ENCODE peak calls at places on chromosomes 16 and 17, in ten cellular contexts. M is MM.1S, G is HCT116, L is ascending aorta, O is heart right ventricle, Y is tibial nerve, X is psoas muscle, R is pancreas, F is PC-3, D is cardiac muscle cell. U is an unnamed sample. For H3K36me3, the result is how much of the 10 kb centered on the place peaks cover.

GRCh38 chr17:80284631-80285030 is 24.0 kb downstream of the RNF213 start:
- DNase-seq in M (no peak), G (no peak), L (no peak), O (no peak), Y (no peak), X (no peak), R (no peak), F (peak), D (no peak), U (no peak)

GRCh38 chr17:79078476-79079190 is 4.0 kb downstream of the ENGASE start:
- DNase-seq in M (no peak), G (no peak), L (no peak), O (no peak), Y (no peak), X (no peak), R (no peak), F (no peak), D (no peak), U (no peak)

GRCh38 chr16:87441886-87442580 is 49.9 kb downstream of the MAP1LC3B start:
- DNase-seq in M (no peak), G (no peak), L (no peak), O (no peak), Y (no peak), X (no peak), R (no peak), F (peak), D (no peak), U (peak)

GRCh38 chr17:73623247-73623646 is 21.0 kb downstream of the SDK2 start:
- DNase-seq in M (no peak), G (no peak), L (no peak), O (no peak), Y (no peak), X (no peak), R (no peak), F (no peak), D (no peak), U (no peak)

GRCh38 chr16:82070656-82071369 is 35.8 kb downstream of the HSD17B2 start:
- DNase-seq in M (no peak), G (no peak), L (no peak), O (no peak), Y (no peak), X (no peak), R (no peak), F (peak), D (no peak), U (no peak)

GRCh38 chr17:61531223-61531622 is 59.8 kb downstream of the NACA2 start:
- DNase-seq in M (no peak), G (no peak), L (no peak), O (no peak), Y (no peak), X (no peak), R (no peak), F (no peak), D (no peak), U (no peak)

GRCh38 chr16:35908942-35909341 is 2449.5 kb downstream of the TP53TG3F start:
- DNase-seq in M (no peak), G (peak), L (no peak), O (no peak), Y (no peak), X (no peak), R (no peak), F (no peak), D (no peak), U (no peak)

GRCh38 chr17:57869599-57870282 is 19.9 kb upstream of the MRPS23 start:
- DNase-seq in M (no peak), G (no peak), L (no peak), O (no peak), Y (no peak), X (no peak), R (peak), F (peak), D (peak), U (no peak)

GRCh38 chr17:42408076-42408475 is 15.0 kb downstream of the CAVIN1 start:
- DNase-seq in M (no peak), G (no peak), L (no peak), O (peak), Y (no peak), X (no peak), R (no peak), F (no peak), D (peak), U (no peak)

GRCh38 chr16:50326835-50327465 is 41.8 kb downstream of the BRD7 start:
- DNase-seq in M (peak), G (peak), L (peak), O (no peak), Y (peak), X (peak), R (no peak), F (peak), D (peak), U (no peak)

GRCh38 chr16:83631006-83631405 is 176.8 kb upstream of the HSBP1 start:
- DNase-seq in M (no peak), G (no peak), L (no peak), O (no peak), Y (no peak), X (no peak), R (no peak), F (no peak), D (no peak), U (no peak)

GRCh38 chr16:23504076-23504452 is 6.2 kb downstream of the GGA2 start:
- DNase-seq in M (no peak), G (no peak), L (peak), O (no peak), Y (peak), X (peak), R (no peak), F (peak), D (peak), U (peak)

GRCh38 chr17:27917000-27917399 is 23.8 kb upstream of the LYRM9 start:
- DNase-seq in M (no peak), G (no peak), L (no peak), O (no peak), Y (no peak), X (no peak), R (no peak), F (no peak), D (no peak), U (no peak)

GRCh38 chr16:22948058-22948602 is 134.2 kb downstream of the HS3ST2 start:
- DNase-seq in M (no peak), G (no peak), L (no peak), O (no peak), Y (no peak), X (no peak), R (peak), F (no peak), D (peak), U (no peak)

GRCh38 chr17:42991471-42991870 is 6.7 kb upstream of the RPL27 start:
- DNase-seq in M (no peak), G (no peak), L (no peak), O (no peak), Y (no peak), X (no peak), R (no peak), F (no peak), D (no peak), U (no peak)

GRCh38 chr17:45231481-45232116 is 9.9 kb downstream of the FMNL1 start:
- DNase-seq in M (no peak), G (no peak), L (no peak), O (no peak), Y (no peak), X (no peak), R (no peak), F (peak), D (no peak), U (no peak)

GRCh38 chr17:57604771-57605733 is 140.0 kb downstream of the CCDC182 start:
- DNase-seq in M (peak), G (no peak), L (no peak), O (peak), Y (peak), X (no peak), R (no peak), F (no peak), D (peak), U (no peak)

GRCh38 chr16:74455619-74456289 is 34.5 kb upstream of the CLEC18B start:
- DNase-seq in M (no peak), G (no peak), L (no peak), O (no peak), Y (no peak), X (no peak), R (no peak), F (no peak), D (peak), U (no peak)

GRCh38 chr17:19290047-19290705 is 53.0 kb downstream of the EPN2 start:
- DNase-seq in M (no peak), G (no peak), L (no peak), O (no peak), Y (no peak), X (no peak), R (no peak), F (no peak), D (no peak), U (no peak)

GRCh38 chr17:42531455-42532354 is 4.3 kb upstream of the NAGLU start:
- DNase-seq in M (peak), G (no peak), L (peak), O (no peak), Y (no peak), X (peak), R (peak), F (peak), D (peak), U (peak)

GRCh38 chr17:27419156-27419555 is 37.1 kb upstream of the KSR1 start:
- DNase-seq in M (no peak), G (no peak), L (no peak), O (no peak), Y (no peak), X (no peak), R (no peak), F (no peak), D (no peak), U (no peak)

GRCh38 chr16:67177743-67178699 is 5.7 kb downstream of the MATCAP1 start:
- DNase-seq in M (peak), G (peak), L (no peak), O (no peak), Y (no peak), X (peak), R (peak), F (peak), D (peak), U (peak)

GRCh38 chr16:51538707-51539604 is 387.9 kb upstream of the SALL1 start:
- DNase-seq in M (no peak), G (no peak), L (no peak), O (no peak), Y (no peak), X (no peak), R (no peak), F (peak), D (peak), U (no peak)

GRCh38 chr16:88927661-88928060 is 49.3 kb downstream of the CBFA2T3 start:
- DNase-seq in M (no peak), G (no peak), L (no peak), O (no peak), Y (no peak), X (no peak), R (peak), F (no peak), D (no peak), U (no peak)

GRCh38 chr17:9283909-9284308 is 262.6 kb downstream of the NTN1 start:
- DNase-seq in M (no peak), G (no peak), L (no peak), O (no peak), Y (no peak), X (no peak), R (no peak), F (no peak), D (no peak), U (no peak)

GRCh38 chr17:8225813-8226535 is 15.6 kb upstream of the AURKB start:
- DNase-seq in M (no peak), G (peak), L (no peak), O (peak), Y (peak), X (peak), R (no peak), F (peak), D (peak), U (no peak)

GRCh38 chr17:40070895-40071719 is 8.3 kb downstream of the THRA start:
- DNase-seq in M (no peak), G (no peak), L (peak), O (peak), Y (peak), X (peak), R (peak), F (no peak), D (no peak), U (peak)

GRCh38 chr16:1158456-1159324 is 5.8 kb downstream of the CACNA1H start:
- DNase-seq in M (no peak), G (no peak), L (no peak), O (peak), Y (no peak), X (peak), R (peak), F (no peak), D (peak), U (no peak)

GRCh38 chr16:63625141-63625540 is 1496.7 kb downstream of the CDH11 start:
- DNase-seq in M (no peak), G (no peak), L (no peak), O (no peak), Y (no peak), X (no peak), R (no peak), F (no peak), D (peak), U (no peak)

GRCh38 chr17:5837055-5837491 is 233.1 kb upstream of the WSCD1 start:
- DNase-seq in M (no peak), G (peak), L (no peak), O (no peak), Y (no peak), X (no peak), R (no peak), F (peak), D (peak), U (no peak)

GRCh38 chr17:7862692-7863437 is 5.1 kb downstream of the CYB5D1 start:
- DNase-seq in M (no peak), G (no peak), L (no peak), O (peak), Y (peak), X (no peak), R (peak), F (peak), D (peak), U (no peak)

GRCh38 chr17:39219647-39220154 is 6.0 kb downstream of the STAC2 start:
- DNase-seq in M (no peak), G (no peak), L (peak), O (no peak), Y (no peak), X (no peak), R (no peak), F (no peak), D (no peak), U (no peak)

GRCh38 chr17:7582401-7583252 is 1.0 kb upstream of the MPDU1 start:
- DNase-seq in M (no peak), G (no peak), L (peak), O (no peak), Y (no peak), X (peak), R (peak), F (no peak), D (no peak), U (no peak)

GRCh38 chr17:8103549-8103948 is 14.8 kb downstream of the ALOXE3 start:
- DNase-seq in M (no peak), G (no peak), L (no peak), O (no peak), Y (no peak), X (no peak), R (no peak), F (peak), D (no peak), U (no peak)

GRCh38 chr17:38571833-38572274 is 33.9 kb downstream of the SRCIN1 start:
- DNase-seq in M (no peak), G (no peak), L (no peak), O (no peak), Y (no peak), X (no peak), R (no peak), F (no peak), D (no peak), U (no peak)

GRCh38 chr17:41315204-41315794 is at the start of gene KRTAP17-1:
- DNase-seq in M (no peak), G (no peak), L (no peak), O (no peak), Y (no peak), X (no peak), R (no peak), F (no peak), D (no peak), U (peak)

GRCh38 chr17:50539762-50540440 is 7.1 kb upstream of the SPATA20 start:
- DNase-seq in M (no peak), G (no peak), L (no peak), O (no peak), Y (no peak), X (no peak), R (peak), F (no peak), D (no peak), U (peak)

GRCh38 chr17:50540485-50541401 is 6.2 kb upstream of the SPATA20 start:
- DNase-seq in M (no peak), G (no peak), L (no peak), O (no peak), Y (no peak), X (no peak), R (peak), F (no peak), D (no peak), U (peak)

GRCh38 chr17:50541402-50541915 is 5.5 kb upstream of the SPATA20 start:
- DNase-seq in M (no peak), G (no peak), L (no peak), O (no peak), Y (no peak), X (no peak), R (peak), F (no peak), D (no peak), U (no peak)

GRCh38 chr17:50542795-50543774 is 3.9 kb upstream of the SPATA20 start:
- DNase-seq in M (no peak), G (no peak), L (no peak), O (no peak), Y (no peak), X (no peak), R (peak), F (peak), D (no peak), U (peak)

GRCh38 chr17:50541916-50542688 is 4.9 kb upstream of the SPATA20 start:
- DNase-seq in M (peak), G (no peak), L (peak), O (peak), Y (peak), X (peak), R (peak), F (peak), D (peak), U (peak)
- TF ChIP-seq CTCF in M (peak), G (no peak), L (peak), O (peak), Y (peak), X (peak), R (no peak), F (peak), D (peak), U (no peak)

GRCh38 chr17:64056269-64057005 is 36.0 kb upstream of the ICAM2 start:
- DNase-seq in M (peak), G (no peak), L (no peak), O (no peak), Y (no peak), X (no peak), R (peak), F (peak), D (no peak), U (no peak)
- H3K36me3 ChIP-seq in M (under half), G (under half), L (half or more), O (half or more), Y (half or more), X (half or more), R (under half), F (under half), D (under half), U (under half)

GRCh38 chr16:29014561-29015029 is 29.7 kb downstream of the LAT start:
- DNase-seq in M (no peak), G (no peak), L (no peak), O (no peak), Y (no peak), X (no peak), R (no peak), F (no peak), D (no peak), U (no peak)

GRCh38 chr16:29011851-29012250 is 27.0 kb downstream of the LAT start:
- DNase-seq in M (no peak), G (no peak), L (no peak), O (no peak), Y (no peak), X (no peak), R (no peak), F (no peak), D (no peak), U (no peak)

GRCh38 chr16:29009838-29010166 is 24.9 kb downstream of the LAT start:
- DNase-seq in M (no peak), G (no peak), L (no peak), O (no peak), Y (no peak), X (no peak), R (no peak), F (no peak), D (no peak), U (no peak)

GRCh38 chr16:29011112-29011511 is 26.3 kb downstream of the LAT start:
- DNase-seq in M (no peak), G (no peak), L (no peak), O (no peak), Y (no peak), X (no peak), R (no peak), F (no peak), D (no peak), U (no peak)

GRCh38 chr16:29012913-29013641 is 28.2 kb downstream of the LAT start:
- DNase-seq in M (no peak), G (no peak), L (no peak), O (no peak), Y (no peak), X (no peak), R (no peak), F (no peak), D (no peak), U (no peak)
- TF ChIP-seq CTCF in M (no peak), G (no peak), L (no peak), O (no peak), Y (no peak), X (no peak), R (no peak), F (no peak), D (no peak), U (no peak)

DNA sequence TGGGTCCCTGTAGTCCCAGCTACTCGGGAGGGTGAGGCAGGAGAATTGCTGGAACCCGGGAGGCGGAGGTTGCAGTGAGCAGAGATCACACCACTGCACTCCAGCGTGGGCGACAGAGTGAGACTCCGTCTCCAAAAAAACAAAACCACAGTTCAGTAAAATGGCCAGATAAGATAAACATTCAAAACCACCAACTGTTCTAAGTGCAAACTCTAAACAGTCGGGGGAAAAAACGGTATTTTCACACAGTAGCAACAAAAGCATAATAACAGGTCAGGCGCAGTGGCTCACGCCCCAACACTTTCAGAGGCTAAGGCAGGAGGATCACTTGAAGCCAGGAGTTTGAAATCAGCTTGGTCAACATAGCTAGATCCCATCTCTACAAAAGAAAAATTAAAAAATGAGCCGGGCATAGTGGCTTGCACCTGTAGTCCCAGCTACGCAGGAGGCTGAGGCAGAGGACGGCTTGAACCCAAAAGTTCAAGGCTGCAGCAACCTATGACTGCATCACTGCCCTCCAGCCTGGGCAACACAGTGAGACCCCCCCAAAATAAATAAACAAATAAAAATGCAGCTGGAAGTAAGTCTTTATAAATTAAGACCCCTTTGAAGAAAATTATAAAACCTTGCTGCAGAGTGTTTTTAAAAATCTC is 10.8 kb upstream of the HASPIN start:
- DNase-seq in M (no peak), G (no peak), L (no peak), O (no peak), Y (no peak), X (no peak), R (no peak), F (no peak), D (no peak), U (no peak)
- H3K36me3 ChIP-seq in M (under half), G (under half), L (under half), O (half or more), Y (half or more), X (half or more), R (under half), F (under half), D (under half), U (half or more)

GRCh38 chr16:30381351-30382041 is 865 bp downstream of the SEPTIN1 start:
- DNase-seq in M (no peak), G (no peak), L (no peak), O (no peak), Y (no peak), X (no peak), R (no peak), F (no peak), D (no peak), U (no peak)
- TF ChIP-seq CTCF in M (no peak), G (no peak), L (no peak), O (no peak), Y (no peak), X (no peak), R (no peak), F (no peak), D (no peak), U (no peak)

GRCh38 chr17:17606416-17607000 is 15.0 kb upstream of the PEMT start:
- DNase-seq in M (no peak), G (no peak), L (no peak), O (no peak), Y (no peak), X (no peak), R (no peak), F (no peak), D (no peak), U (no peak)
- H3K36me3 ChIP-seq in M (under half), G (under half), L (under half), O (under half), Y (under half), X (under half), R (under half), F (under half), D (under half), U (under half)

DNA sequence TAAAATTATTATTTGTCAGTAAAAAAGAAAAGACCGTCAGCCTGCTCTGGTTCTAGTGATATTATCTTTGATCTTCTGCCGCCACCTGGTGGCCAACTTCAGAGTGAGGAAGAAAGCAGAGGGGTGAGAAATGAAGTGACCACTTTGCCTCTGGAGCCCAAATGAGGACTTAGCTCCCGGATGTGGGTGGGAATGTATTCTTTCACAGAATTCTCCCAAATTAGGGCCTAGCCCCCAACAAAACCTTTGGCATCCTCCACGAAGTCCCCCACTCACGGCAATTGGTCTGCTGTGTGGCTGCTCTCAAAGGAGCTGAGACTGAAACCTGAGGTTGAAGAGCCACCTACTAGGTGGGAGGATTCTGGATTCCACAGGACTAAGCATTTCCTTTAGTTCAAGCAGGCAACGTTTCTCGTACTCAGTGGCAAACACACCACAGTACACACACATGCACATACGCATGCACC is 4.9 kb upstream of the ZNF267 start:
- DNase-seq in M (peak), G (peak), L (peak), O (peak), Y (peak), X (peak), R (peak), F (peak), D (peak), U (no peak)
- TF ChIP-seq CTCF in M (peak), G (peak), L (peak), O (peak), Y (peak), X (peak), R (peak), F (peak), D (peak), U (peak)

GRCh38 chr17:67164298-67164697 is 80.7 kb downstream of the HELZ start:
- DNase-seq in M (no peak), G (no peak), L (no peak), O (no peak), Y (no peak), X (no peak), R (no peak), F (no peak), D (peak), U (no peak)
- H3K36me3 ChIP-seq in M (under half), G (under half), L (under half), O (half or more), Y (half or more), X (half or more), R (under half), F (under half), D (under half), U (under half)

U was measured in left lung.